ENCODE peak calls at places on chromosomes 13 and 19, in eight cellular contexts. L, W, J, R, Q, N, T and D are unnamed samples.

GRCh38 chr19:42928896-42929295 is 8.1 kb downstream of the PSG7 start:
- DNase-seq in J (no peak), R (no peak), Q (peak), T (no peak), W (no peak), L (no peak), N (no peak), D (no peak)

GRCh38 chr13:45731455-45731854 is 29.3 kb downstream of the CBY2 start:
- DNase-seq in W (no peak), T (no peak), L (no peak), R (no peak), Q (no peak), N (no peak), J (no peak), D (no peak)

GRCh38 chr13:45500492-45501174 is 35.9 kb downstream of the COG3 start:
- DNase-seq in T (no peak), L (peak), J (no peak), Q (no peak), W (peak), R (no peak), N (peak), D (no peak)

GRCh38 chr19:56155124-56155687 is 14.1 kb downstream of the ZNF444 start:
- DNase-seq in R (no peak), T (no peak), J (no peak), Q (no peak), N (no peak), L (no peak), W (no peak), D (no peak)

GRCh38 chr13:78603240-78603947 is at the start of gene POU4F1:
- DNase-seq in L (no peak), Q (no peak), W (no peak), J (no peak), N (no peak), R (no peak), T (peak), D (no peak)

GRCh38 chr19:3365447-3366103 is 808 bp upstream of the NFIC start:
- DNase-seq in J (no peak), N (peak), L (peak), Q (peak), R (no peak), W (no peak), T (no peak), D (no peak)

GRCh38 chr19:2282062-2282861 is at the start of gene PEAK3:
- DNase-seq in J (no peak), Q (peak), N (peak), R (no peak), L (peak), T (peak), W (peak), D (no peak)

GRCh38 chr19:39093761-39094160 is 9.6 kb downstream of the ACP7 start:
- DNase-seq in J (no peak), W (no peak), T (no peak), N (peak), L (peak), Q (no peak), R (no peak), D (no peak)

GRCh38 chr19:49136771-49137171 is 17.4 kb downstream of the PPFIA3 start:
- DNase-seq in Q (no peak), T (no peak), W (peak), N (no peak), R (no peak), L (no peak), J (no peak), D (no peak)

GRCh38 chr13:37791699-37792098 is 77.9 kb downstream of the TRPC4 start:
- DNase-seq in W (peak), T (no peak), R (no peak), L (peak), Q (no peak), J (no peak), N (no peak), D (no peak)

GRCh38 chr13:28568286-28568685 is 73.4 kb upstream of the FLT1 start:
- DNase-seq in T (no peak), L (no peak), R (no peak), J (no peak), Q (no peak), N (no peak), W (peak), D (no peak)

GRCh38 chr13:86757236-86757978 is 913.8 kb upstream of the SLITRK5 start:
- DNase-seq in R (peak), W (no peak), T (no peak), J (no peak), L (peak), Q (no peak), N (peak), D (peak)

GRCh38 chr19:45960595-45961235 is 12.9 kb downstream of the NOVA2 start:
- DNase-seq in J (no peak), N (no peak), Q (no peak), R (no peak), W (no peak), T (no peak), L (no peak), D (no peak)

GRCh38 chr19:51439021-51439465 is 19.2 kb downstream of the SIGLEC8 start:
- DNase-seq in L (peak), R (no peak), N (peak), Q (no peak), J (no peak), W (peak), T (peak), D (no peak)

GRCh38 chr13:108155185-108156106 is 59.9 kb downstream of the LIG4 start:
- DNase-seq in Q (no peak), L (peak), R (peak), J (peak), T (peak), W (peak), N (peak), D (peak)